ENCODE peak calls at places on chromosome 10, in four cellular contexts. H is activated T-cell treated with anti-CD3 and anti-CD28 coated beads, Interleukin-2, amount 50 U/mL, for 4 hours; U is activated CD4-positive, alpha-beta T cell treated with anti-CD3 and anti-CD28 coated beads for 36 hours; J is fibroblast of pulmonary artery. C is an unnamed sample.

GRCh38 chr10:131751827-131752775 is 148.7 kb upstream of the PPP2R2D start:
- DNase-seq in H (no peak), U (no peak), J (no peak), C (no peak)

GRCh38 chr10:58733436-58733835 is 220.8 kb downstream of the BICC1 start:
- DNase-seq in H (no peak), U (no peak), J (no peak), C (no peak)

GRCh38 chr10:33661580-33662269 is 327.3 kb upstream of the NRP1 start:
- DNase-seq in H (no peak), U (no peak), J (peak; percentile 97), C (no peak)

GRCh38 chr10:17428616-17429097 is 25.7 kb downstream of the ST8SIA6 start:
- DNase-seq in H (peak; percentile 52), U (peak; percentile 77), J (no peak), C (no peak)

GRCh38 chr10:48363617-48364355 is 57.3 kb downstream of the MAPK8 start:
- DNase-seq in H (peak; percentile 7), U (peak; percentile 48), J (peak; percentile 89), C (no peak)

GRCh38 chr10:72009430-72010081 is 45.4 kb downstream of the CHST3 start:
- DNase-seq in H (no peak), U (no peak), J (peak; percentile 99), C (peak; percentile 69)

GRCh38 chr10:73413108-73413527 is 740 bp downstream of the ANXA7 start:
- DNase-seq in H (no peak), U (peak; percentile 63), J (no peak), C (peak; percentile 33)

GRCh38 chr10:61842755-61843497 is 58.6 kb upstream of the ARID5B start:
- DNase-seq in H (no peak), U (no peak), J (peak; percentile 66), C (no peak)

GRCh38 chr10:122301055-122301810 is 30.1 kb downstream of the BTBD16 start:
- DNase-seq in H (no peak), U (no peak), J (peak; percentile 89), C (peak; percentile 46)

GRCh38 chr10:117955171-117955570 is 91.6 kb downstream of the RAB11FIP2 start:
- DNase-seq in H (no peak), U (no peak), J (no peak), C (no peak)